ENCODE peak calls at places on chromosomes 13 and 19, in six cellular contexts. One of them, this sample, is unnamed.
A peak's percentile ranks its signal among the peaks of the same experiment; 100 is the strongest.

GRCh38 chr13:108349269-108349668 is 79.8 kb downstream of the TNFSF13B start:
- DNase-seq in endodermal cell: no peak
- DNase-seq in keratinocyte: no peak
- DNase-seq in SK-N-SH: no peak
- DNase-seq in epithelial cell of esophagus: no peak
- DNase-seq in A549: no peak
- DNase-seq in this sample: no peak

GRCh38 chr19:46297700-46298476 is 1.0 kb downstream of the HIF3A start:
- DNase-seq in endodermal cell: peak; percentile 58
- DNase-seq in keratinocyte: no peak
- DNase-seq in SK-N-SH: peak; percentile 55
- DNase-seq in epithelial cell of esophagus: no peak
- DNase-seq in A549: no peak
- DNase-seq in this sample: peak; percentile 77

GRCh38 chr19:52778811-52779210 is 7.8 kb downstream of the ZNF600 start:
- DNase-seq in endodermal cell: no peak
- DNase-seq in keratinocyte: no peak
- DNase-seq in SK-N-SH: no peak
- DNase-seq in epithelial cell of esophagus: no peak
- DNase-seq in A549: no peak
- DNase-seq in this sample: no peak

GRCh38 chr19:7928741-7929701 is 3.1 kb upstream of the CTXN1 start:
- DNase-seq in endodermal cell: peak; percentile 92
- DNase-seq in keratinocyte: no peak
- DNase-seq in SK-N-SH: peak; percentile 91
- DNase-seq in epithelial cell of esophagus: peak; percentile 63
- DNase-seq in A549: peak; percentile 40
- DNase-seq in this sample: peak; percentile 44

GRCh38 chr13:20713751-20714150 is 10.3 kb downstream of the IL17D start:
- DNase-seq in endodermal cell: no peak
- DNase-seq in keratinocyte: no peak
- DNase-seq in SK-N-SH: no peak
- DNase-seq in epithelial cell of esophagus: no peak
- DNase-seq in A549: no peak
- DNase-seq in this sample: peak; percentile 21

GRCh38 chr19:48501961-48502719 is 9.5 kb downstream of the LMTK3 start:
- DNase-seq in endodermal cell: peak; percentile 100
- DNase-seq in keratinocyte: peak; percentile 96
- DNase-seq in SK-N-SH: peak; percentile 85
- DNase-seq in epithelial cell of esophagus: peak; percentile 99
- DNase-seq in A549: peak; percentile 99
- DNase-seq in this sample: no peak

GRCh38 chr19:12867120-12868099 is 13.8 kb downstream of the DNASE2 start:
- DNase-seq in endodermal cell: peak; percentile 97
- DNase-seq in keratinocyte: no peak
- DNase-seq in SK-N-SH: peak; percentile 84
- DNase-seq in epithelial cell of esophagus: peak; percentile 48
- DNase-seq in A549: peak; percentile 52
- DNase-seq in this sample: no peak

GRCh38 chr19:6773323-6773931 is 919 bp downstream of the VAV1 start:
- DNase-seq in endodermal cell: peak; percentile 60
- DNase-seq in keratinocyte: no peak
- DNase-seq in SK-N-SH: no peak
- DNase-seq in epithelial cell of esophagus: no peak
- DNase-seq in A549: no peak
- DNase-seq in this sample: no peak

GRCh38 chr13:26719356-26719945 is 41.1 kb downstream of the GPR12 start:
- DNase-seq in endodermal cell: no peak
- DNase-seq in keratinocyte: no peak
- DNase-seq in SK-N-SH: no peak
- DNase-seq in epithelial cell of esophagus: no peak
- DNase-seq in A549: no peak
- DNase-seq in this sample: no peak

GRCh38 chr19:40348961-40349507 is 539 bp downstream of the PLD3 start:
- DNase-seq in endodermal cell: peak; percentile 54
- DNase-seq in keratinocyte: no peak
- DNase-seq in SK-N-SH: peak; percentile 68
- DNase-seq in epithelial cell of esophagus: peak; percentile 43
- DNase-seq in A549: peak; percentile 83
- DNase-seq in this sample: no peak

GRCh38 chr13:112325941-112326645 is 50.1 kb upstream of the SPACA7 start:
- DNase-seq in endodermal cell: peak; percentile 36
- DNase-seq in keratinocyte: no peak
- DNase-seq in SK-N-SH: no peak
- DNase-seq in epithelial cell of esophagus: no peak
- DNase-seq in A549: no peak
- DNase-seq in this sample: no peak

GRCh38 chr19:53865918-53866696 is 1.6 kb upstream of the MYADM start:
- DNase-seq in endodermal cell: peak; percentile 87
- DNase-seq in keratinocyte: no peak
- DNase-seq in SK-N-SH: peak; percentile 87
- DNase-seq in epithelial cell of esophagus: peak; percentile 54
- DNase-seq in A549: peak; percentile 92
- DNase-seq in this sample: no peak

GRCh38 chr13:19607523-19608078 is 25.9 kb upstream of the MPHOSPH8 start:
- DNase-seq in endodermal cell: no peak
- DNase-seq in keratinocyte: no peak
- DNase-seq in SK-N-SH: no peak
- DNase-seq in epithelial cell of esophagus: peak; percentile 29
- DNase-seq in A549: no peak
- DNase-seq in this sample: no peak

GRCh38 chr13:45370922-45371406 is 30.0 kb upstream of the TPT1 start:
- DNase-seq in endodermal cell: peak; percentile 94
- DNase-seq in keratinocyte: no peak
- DNase-seq in SK-N-SH: peak; percentile 34
- DNase-seq in epithelial cell of esophagus: peak; percentile 59
- DNase-seq in A549: peak; percentile 41
- DNase-seq in this sample: peak; percentile 53

GRCh38 chr13:36131215-36131930 is at the start of gene DCLK1:
- DNase-seq in endodermal cell: peak; percentile 89
- DNase-seq in keratinocyte: no peak
- DNase-seq in SK-N-SH: peak; percentile 80
- DNase-seq in epithelial cell of esophagus: peak; percentile 38
- DNase-seq in A549: no peak
- DNase-seq in this sample: peak; percentile 36
- H3K4me3 ChIP-seq in endodermal cell: peak within 1 kb of the TSS; percentile 83
- H3K4me3 ChIP-seq in keratinocyte: no peak within 1 kb of the TSS
- H3K4me3 ChIP-seq in SK-N-SH: peak within 1 kb of the TSS; percentile 61
- H3K4me3 ChIP-seq in epithelial cell of esophagus: no peak within 1 kb of the TSS
- H3K4me3 ChIP-seq in A549: peak within 1 kb of the TSS; percentile 42
- H3K4me3 ChIP-seq in this sample: peak within 1 kb of the TSS; percentile 56

DNA sequence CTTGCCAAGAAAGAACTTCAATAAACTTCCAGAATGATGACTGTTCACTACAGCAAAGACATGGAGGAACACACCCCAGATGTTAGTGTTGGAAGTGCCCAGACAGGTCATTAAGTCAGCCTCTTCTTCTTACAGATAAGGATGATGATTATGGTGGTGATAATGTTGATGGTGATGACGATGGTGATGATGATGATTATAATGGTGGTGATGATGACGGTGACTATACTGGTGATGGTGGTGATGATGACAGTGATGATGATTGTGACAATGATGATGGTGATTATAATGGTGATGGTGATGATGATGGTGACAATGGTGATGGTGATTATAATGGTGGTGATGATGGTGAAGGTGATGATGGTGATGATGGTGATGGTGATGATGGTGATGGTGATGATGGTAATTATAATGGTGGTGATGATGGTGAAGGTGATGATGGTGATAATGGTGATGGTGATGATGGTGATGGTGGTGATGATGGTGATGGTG is 8.4 kb downstream of the C13orf46 start:
- DNase-seq in endodermal cell: no peak
- DNase-seq in keratinocyte: no peak
- DNase-seq in SK-N-SH: no peak
- DNase-seq in epithelial cell of esophagus: no peak
- DNase-seq in A549: no peak
- DNase-seq in this sample: no peak
- H3K4me3 ChIP-seq in endodermal cell: no peak overlapping the region
- H3K4me3 ChIP-seq in keratinocyte: no peak overlapping the region
- H3K4me3 ChIP-seq in SK-N-SH: no peak overlapping the region
- H3K4me3 ChIP-seq in epithelial cell of esophagus: no peak overlapping the region
- H3K4me3 ChIP-seq in A549: no peak overlapping the region
- H3K4me3 ChIP-seq in this sample: no peak overlapping the region

GRCh38 chr19:41499899-41500298 is 56.9 kb downstream of the ERICH4 start:
- DNase-seq in endodermal cell: no peak
- DNase-seq in keratinocyte: no peak
- DNase-seq in SK-N-SH: no peak
- DNase-seq in epithelial cell of esophagus: no peak
- DNase-seq in A549: no peak
- DNase-seq in this sample: no peak
- H3K4me3 ChIP-seq in endodermal cell: no peak overlapping the region
- H3K4me3 ChIP-seq in keratinocyte: no peak overlapping the region
- H3K4me3 ChIP-seq in SK-N-SH: no peak overlapping the region
- H3K4me3 ChIP-seq in epithelial cell of esophagus: no peak overlapping the region
- H3K4me3 ChIP-seq in A549: no peak overlapping the region
- H3K4me3 ChIP-seq in this sample: no peak overlapping the region

DNA sequence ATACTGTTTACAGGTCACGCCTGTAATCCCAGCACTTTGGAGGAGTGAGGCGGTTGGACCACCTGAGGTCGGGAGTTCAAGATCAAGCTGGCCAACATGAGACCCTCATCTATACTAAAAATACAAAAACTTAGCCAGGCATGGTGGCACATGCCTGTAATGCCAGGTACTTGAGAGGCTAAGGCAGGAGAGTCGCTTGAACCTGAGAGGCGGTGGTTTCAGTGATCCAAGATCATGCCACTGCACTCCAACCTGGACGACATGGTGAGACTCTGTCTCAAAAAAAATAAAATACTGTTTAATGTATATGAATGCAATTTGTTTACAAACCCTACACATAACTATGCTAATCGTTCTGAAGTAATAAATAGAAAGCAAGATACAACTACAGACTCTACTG is 102.4 kb downstream of the ZNF486 start:
- DNase-seq in endodermal cell: no peak
- DNase-seq in keratinocyte: no peak
- DNase-seq in SK-N-SH: no peak
- DNase-seq in epithelial cell of esophagus: no peak
- DNase-seq in A549: no peak
- DNase-seq in this sample: no peak
- H3K4me3 ChIP-seq in endodermal cell: no peak overlapping the region
- H3K4me3 ChIP-seq in keratinocyte: no peak overlapping the region
- H3K4me3 ChIP-seq in SK-N-SH: no peak overlapping the region
- H3K4me3 ChIP-seq in epithelial cell of esophagus: no peak overlapping the region
- H3K4me3 ChIP-seq in A549: no peak overlapping the region
- H3K4me3 ChIP-seq in this sample: no peak overlapping the region

DNA sequence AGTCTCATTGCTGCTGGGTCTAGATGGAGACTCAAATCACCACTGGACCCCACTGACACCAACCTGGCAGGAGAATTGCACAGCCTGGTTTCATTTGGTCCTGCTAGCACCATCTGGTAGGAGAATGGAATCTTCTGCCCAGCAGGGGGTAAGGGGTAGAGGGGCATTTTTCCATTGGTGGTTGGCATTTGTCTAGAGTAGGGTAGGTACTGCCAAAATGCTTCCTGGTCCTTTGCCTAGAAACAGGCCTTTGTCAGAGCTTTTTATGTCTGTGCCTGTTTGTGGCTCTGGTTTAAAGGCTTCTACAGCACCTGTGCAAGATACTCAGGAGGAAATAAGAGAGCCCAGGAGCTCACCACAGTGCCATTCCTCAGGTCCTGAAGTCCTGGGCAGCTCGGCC is 121.3 kb downstream of the KCTD12 start:
- DNase-seq in endodermal cell: no peak
- DNase-seq in keratinocyte: no peak
- DNase-seq in SK-N-SH: no peak
- DNase-seq in epithelial cell of esophagus: no peak
- DNase-seq in A549: no peak
- DNase-seq in this sample: no peak
- H3K4me3 ChIP-seq in endodermal cell: no peak overlapping the region
- H3K4me3 ChIP-seq in keratinocyte: no peak overlapping the region
- H3K4me3 ChIP-seq in SK-N-SH: no peak overlapping the region
- H3K4me3 ChIP-seq in epithelial cell of esophagus: no peak overlapping the region
- H3K4me3 ChIP-seq in A549: no peak overlapping the region
- H3K4me3 ChIP-seq in this sample: no peak overlapping the region

DNA sequence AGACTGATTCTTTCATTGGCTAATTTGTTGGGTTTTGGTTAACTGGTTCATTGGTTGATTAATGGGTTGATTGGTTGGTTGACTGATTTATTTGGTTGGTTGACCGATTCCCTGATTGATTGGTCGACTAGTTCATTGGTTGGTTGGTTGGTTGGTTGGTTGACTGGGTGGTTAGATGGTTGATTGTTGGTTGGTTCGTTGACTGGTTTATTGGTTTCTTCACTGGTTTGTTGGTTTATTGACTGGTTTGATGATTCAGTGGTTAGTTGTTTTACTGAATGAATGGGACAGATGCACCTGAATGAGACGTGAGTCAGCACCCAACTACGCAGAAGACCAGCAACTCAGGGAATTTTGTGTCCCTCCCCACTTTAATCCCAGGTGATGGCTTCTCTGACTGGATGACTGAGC is 2.7 kb upstream of the NUP62 start:
- DNase-seq in endodermal cell: no peak
- DNase-seq in keratinocyte: peak; percentile 79
- DNase-seq in SK-N-SH: no peak
- DNase-seq in epithelial cell of esophagus: peak; percentile 93
- DNase-seq in A549: no peak
- DNase-seq in this sample: no peak
- H3K4me3 ChIP-seq in endodermal cell: no peak overlapping the region
- H3K4me3 ChIP-seq in keratinocyte: no peak overlapping the region
- H3K4me3 ChIP-seq in SK-N-SH: no peak overlapping the region
- H3K4me3 ChIP-seq in epithelial cell of esophagus: no peak overlapping the region
- H3K4me3 ChIP-seq in A549: no peak overlapping the region
- H3K4me3 ChIP-seq in this sample: no peak overlapping the region

GRCh38 chr13:99406799-99407201 is 94.5 kb upstream of the TM9SF2 start:
- DNase-seq in endodermal cell: no peak
- DNase-seq in keratinocyte: no peak
- DNase-seq in SK-N-SH: no peak
- DNase-seq in epithelial cell of esophagus: no peak
- DNase-seq in A549: no peak
- DNase-seq in this sample: peak; percentile 25
- H3K4me3 ChIP-seq in endodermal cell: no peak overlapping the region
- H3K4me3 ChIP-seq in keratinocyte: no peak overlapping the region
- H3K4me3 ChIP-seq in SK-N-SH: no peak overlapping the region
- H3K4me3 ChIP-seq in epithelial cell of esophagus: no peak overlapping the region
- H3K4me3 ChIP-seq in A549: no peak overlapping the region
- H3K4me3 ChIP-seq in this sample: no peak overlapping the region

This sample was measured in skeletal muscle cell.